ENCODE peak calls at places on chromosomes 6 and 20, in seven cellular contexts. B is MV-4-11; P is mesendoderm; A is fibroblast of lung; J is activated CD8-positive, alpha-beta memory T cell treated with anti-CD3 and anti-CD28 coated beads for 1 hour; U is A172; K is neural crest cell. H is an unnamed sample.

GRCh38 chr6:147285087-147285855 is 81.1 kb downstream of the STXBP5 start:
- DNase-seq in B (peak; percentile 38), P (peak; percentile 59), A (peak; percentile 82), J (no peak), U (peak; percentile 42), K (no peak), H (peak; percentile 26)

GRCh38 chr20:57877995-57878394 is 168.2 kb upstream of the PMEPA1 start:
- DNase-seq in B (no peak), P (no peak), A (no peak), J (no peak), U (no peak), K (no peak), H (no peak)

GRCh38 chr6:31525932-31526591 is 2.7 kb upstream of the MCCD1 start:
- DNase-seq in B (no peak), P (no peak), A (no peak), J (no peak), U (peak; percentile 26), K (no peak), H (peak; percentile 47)

GRCh38 chr6:151257984-151258445 is 18.2 kb downstream of the AKAP12 start:
- DNase-seq in B (no peak), P (no peak), A (peak; percentile 41), J (no peak), U (no peak), K (peak; percentile 14), H (no peak)

GRCh38 chr6:132659082-132659481 is at the start of gene TAAR1:
- DNase-seq in B (no peak), P (no peak), A (no peak), J (no peak), U (no peak), K (no peak), H (no peak)

GRCh38 chr6:53357576-53358343 is 9.0 kb upstream of the ELOVL5 start:
- DNase-seq in B (no peak), P (no peak), A (no peak), J (no peak), U (no peak), K (no peak), H (no peak)

GRCh38 chr6:163955131-163955530 is 540.6 kb downstream of the QKI start:
- DNase-seq in B (no peak), P (peak; percentile 81), A (peak; percentile 54), J (no peak), U (peak; percentile 22), K (no peak), H (no peak)

GRCh38 chr20:10047427-10047826 is 12.6 kb downstream of the ANKEF1 start:
- DNase-seq in B (peak; percentile 16), P (peak; percentile 70), A (peak; percentile 22), J (no peak), U (no peak), K (peak; percentile 43), H (peak; percentile 40)

GRCh38 chr20:35503841-35504460 is 25.5 kb downstream of the C20orf173 start:
- DNase-seq in B (no peak), P (no peak), A (peak; percentile 3), J (no peak), U (no peak), K (no peak), H (no peak)

GRCh38 chr20:9514461-9515210 is at the start of gene LAMP5:
- DNase-seq in B (peak; percentile 88), P (peak; percentile 86), A (peak; percentile 32), J (no peak), U (no peak), K (peak; percentile 55), H (no peak)

GRCh38 chr20:63520939-63521601 is 505 bp downstream of the PPDPF start:
- DNase-seq in B (peak; percentile 39), P (peak; percentile 73), A (peak; percentile 65), J (no peak), U (peak; percentile 40), K (peak; percentile 57), H (peak; percentile 63)

GRCh38 chr6:74731204-74731603 is 474.6 kb downstream of the COL12A1 start:
- DNase-seq in B (no peak), P (no peak), A (peak; percentile 11), J (no peak), U (no peak), K (no peak), H (peak; percentile 72)

GRCh38 chr20:5141615-5142014 is 14.8 kb downstream of the CDS2 start:
- DNase-seq in B (no peak), P (no peak), A (no peak), J (no peak), U (no peak), K (no peak), H (no peak)

GRCh38 chr6:19399406-19399805 is 437.8 kb upstream of the ID4 start:
- DNase-seq in B (no peak), P (no peak), A (peak; percentile 53), J (no peak), U (peak; percentile 32), K (no peak), H (no peak)

GRCh38 chr6:15627829-15628228 is 35.0 kb downstream of the DTNBP1 start:
- DNase-seq in B (no peak), P (no peak), A (no peak), J (no peak), U (no peak), K (no peak), H (no peak)

GRCh38 chr20:4870906-4871305 is 130.4 kb downstream of the SLC23A2 start:
- DNase-seq in B (peak; percentile 63), P (no peak), A (no peak), J (no peak), U (no peak), K (no peak), H (no peak)

GRCh38 chr6:121748850-121749249 is 313.4 kb downstream of the GJA1 start:
- DNase-seq in B (no peak), P (peak; percentile 86), A (no peak), J (no peak), U (no peak), K (no peak), H (no peak)

H was measured in HT1080.